ENCODE peak calls at places on chromosomes 1 and 21, in eight cellular contexts. I is GM23338, U is neural progenitor cell, D is fibroblast of lung, Y is dorsolateral prefrontal cortex, F is GM10248, X is psoas muscle, E is foreskin fibroblast. T is an unnamed sample.
A peak's percentile ranks its signal among the peaks of the same experiment; 100 is the strongest.

GRCh38 chr21:19607983-19608668 is 1204.5 kb upstream of the TMPRSS15 start:
- DNase-seq in I (peak; percentile 33), X (no peak), F (no peak), Y (no peak), U (peak; percentile 17), E (no peak), D (no peak), T (peak; percentile 28)

GRCh38 chr1:193270996-193271395 is 84.6 kb upstream of the B3GALT2 start:
- DNase-seq in X (no peak), E (peak; percentile 24), U (no peak), F (no peak), D (peak; percentile 97), I (no peak), Y (no peak), T (peak; percentile 53)

GRCh38 chr1:92951141-92951582 is 10.1 kb downstream of the DIPK1A start:
- DNase-seq in D (peak; percentile 83), Y (no peak), F (no peak), U (no peak), X (no peak), E (peak; percentile 83), I (no peak), T (peak; percentile 62)

GRCh38 chr1:92916899-92917298 is 44.4 kb downstream of the DIPK1A start:
- DNase-seq in U (no peak), X (no peak), D (no peak), Y (no peak), E (peak; percentile 35), I (no peak), F (no peak), T (no peak)

GRCh38 chr1:218330043-218330623 is 15.0 kb upstream of the TGFB2 start:
- DNase-seq in Y (no peak), X (no peak), D (peak; percentile 44), U (peak; percentile 34), F (peak; percentile 48), E (peak; percentile 24), I (peak; percentile 48), T (peak; percentile 74)

GRCh38 chr1:73913025-73913424 is 285.0 kb downstream of the LRRIQ3 start:
- DNase-seq in I (no peak), U (no peak), Y (no peak), D (no peak), F (no peak), X (no peak), E (no peak), T (no peak)

GRCh38 chr1:31396633-31397351 is 16.2 kb upstream of the SERINC2 start:
- DNase-seq in I (peak; percentile 62), Y (no peak), U (peak; percentile 46), E (peak; percentile 98), D (peak; percentile 91), F (no peak), X (no peak), T (peak; percentile 48)

GRCh38 chr1:2786329-2787162 is 14.9 kb downstream of the TTC34 start:
- DNase-seq in Y (peak; percentile 53), E (no peak), X (peak; percentile 60), F (peak; percentile 69), U (peak; percentile 19), I (peak; percentile 78), D (no peak), T (no peak)

GRCh38 chr1:22044690-22045420 is 7.7 kb upstream of the CDC42 start:
- DNase-seq in U (no peak), F (no peak), Y (no peak), X (no peak), I (no peak), D (peak; percentile 83), E (peak; percentile 66), T (peak; percentile 80)

GRCh38 chr1:109192433-109192832 is 21.3 kb upstream of the SARS1 start:
- DNase-seq in E (no peak), F (no peak), U (no peak), Y (no peak), X (no peak), D (peak; percentile 21), I (no peak), T (no peak)

GRCh38 chr1:244757091-244757939 is 78.1 kb upstream of the COX20 start:
- DNase-seq in E (peak; percentile 23), X (no peak), U (no peak), Y (no peak), D (peak; percentile 83), F (no peak), I (no peak), T (peak; percentile 36)

GRCh38 chr1:30756545-30757195 is 904 bp downstream of the LAPTM5 start:
- DNase-seq in D (peak; percentile 96), E (peak; percentile 84), X (peak; percentile 84), Y (no peak), U (no peak), I (no peak), F (no peak), T (peak; percentile 62)

GRCh38 chr1:243217401-243217800 is 37.7 kb downstream of the CEP170 start:
- DNase-seq in X (no peak), F (no peak), I (no peak), E (no peak), D (no peak), U (no peak), Y (no peak), T (no peak)

GRCh38 chr1:75079535-75080290 is 54.5 kb upstream of the LHX8 start:
- DNase-seq in I (no peak), F (no peak), U (no peak), Y (no peak), E (no peak), X (no peak), D (no peak), T (no peak)

GRCh38 chr21:33022489-33022827 is 3.3 kb upstream of the OLIG2 start:
- DNase-seq in E (no peak), I (no peak), X (no peak), Y (no peak), F (peak; percentile 14), D (no peak), U (no peak), T (no peak)

GRCh38 chr21:33024278-33025103 is 1.2 kb upstream of the OLIG2 start:
- DNase-seq in D (no peak), F (peak; percentile 21), E (no peak), Y (no peak), I (peak; percentile 45), X (no peak), U (peak; percentile 36), T (no peak)

GRCh38 chr21:33025106-33025470 is 647 bp upstream of the OLIG2 start:
- DNase-seq in E (no peak), Y (no peak), I (peak; percentile 82), U (peak; percentile 81), D (no peak), X (no peak), F (peak; percentile 14), T (no peak)

GRCh38 chr21:33022828-33023573 is 2.7 kb upstream of the OLIG2 start:
- DNase-seq in D (no peak), I (peak; percentile 55), U (peak; percentile 67), E (no peak), X (no peak), Y (no peak), F (no peak), T (no peak)

DNA sequence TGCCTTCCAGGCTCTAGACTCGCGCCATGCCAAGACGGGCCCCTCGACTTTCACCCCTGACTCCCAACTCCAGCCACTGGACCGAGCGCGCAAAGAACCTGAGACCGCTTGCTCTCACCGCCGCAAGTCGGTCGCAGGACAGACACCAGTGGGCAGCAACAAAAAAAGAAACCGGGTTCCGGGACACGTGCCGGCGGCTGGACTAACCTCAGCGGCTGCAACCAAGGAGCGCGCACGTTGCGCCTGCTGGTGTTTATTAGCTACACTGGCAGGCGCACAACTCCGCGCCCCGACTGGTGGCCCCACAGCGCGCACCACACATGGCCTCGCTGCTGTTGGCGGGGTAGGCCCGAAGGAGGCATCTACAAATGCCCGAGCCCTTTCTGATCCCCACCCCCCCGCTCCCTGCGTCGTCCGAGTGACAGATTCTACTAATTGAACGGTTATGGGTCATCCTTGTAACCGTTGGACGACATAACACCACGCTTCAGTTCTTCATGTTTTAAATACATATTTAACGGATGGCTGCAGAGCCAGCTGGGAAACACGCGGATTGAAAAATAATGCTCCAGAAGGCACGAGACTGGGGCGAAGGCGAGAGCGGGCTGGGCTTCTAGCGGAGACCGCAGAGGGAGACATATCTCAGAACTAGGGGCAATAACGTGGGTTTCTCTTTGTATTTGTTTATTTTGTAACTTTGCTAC is 2.0 kb upstream of the OLIG2 start:
- DNase-seq in Y (no peak), E (no peak), I (peak; percentile 61), D (no peak), F (no peak), X (no peak), U (peak; percentile 75), T (no peak)
- TF ChIP-seq CTCF in Y (no peak), E (no peak), I (no peak), D (no peak), F (no peak), X (no peak), U (peak; percentile 14), T (no peak)

GRCh38 chr1:190119683-190120082 is 358.0 kb downstream of the BRINP3 start:
- DNase-seq in E (no peak), F (no peak), D (no peak), Y (no peak), U (peak; percentile 9), X (no peak), I (peak; percentile 20), T (no peak)
- TF ChIP-seq CTCF in E (no peak), F (no peak), D (no peak), Y (no peak), U (no peak), X (no peak), I (no peak), T (no peak)

GRCh38 chr21:42892931-42893660 is at the start of gene NDUFV3:
- DNase-seq in X (peak; percentile 100), D (peak; percentile 94), I (peak; percentile 99), Y (peak; percentile 100), U (peak; percentile 100), F (peak; percentile 100), E (peak; percentile 98), T (peak; percentile 98)
- TF ChIP-seq CTCF in X (no peak), D (no peak), I (no peak), Y (peak; percentile 10), U (no peak), F (no peak), E (no peak), T (no peak)

GRCh38 chr1:204154525-204155255 is 2.8 kb upstream of the ETNK2 start:
- DNase-seq in U (no peak), I (no peak), F (no peak), X (no peak), Y (no peak), D (no peak), E (no peak), T (no peak)
- TF ChIP-seq CTCF in U (no peak), I (no peak), F (no peak), X (no peak), Y (no peak), D (no peak), E (no peak), T (no peak)

DNA sequence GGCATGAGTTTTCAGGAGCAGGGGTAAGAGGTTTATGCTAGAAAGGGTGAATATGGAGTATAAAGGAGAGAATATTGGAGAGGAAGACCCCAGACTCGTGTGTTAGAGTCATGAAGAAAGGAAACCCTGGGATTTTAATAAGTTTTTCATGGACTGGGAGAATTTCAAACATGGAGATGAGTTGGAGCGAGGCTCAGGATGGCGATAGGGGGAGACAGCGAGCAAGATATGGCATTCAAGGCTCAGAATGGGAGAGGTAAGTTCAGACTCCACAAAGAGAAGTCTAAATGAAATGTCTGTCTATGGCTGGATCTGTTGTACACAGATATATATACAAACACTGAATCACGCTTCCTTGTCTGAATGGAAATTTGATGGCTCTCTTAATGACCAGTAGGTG is 92.5 kb downstream of the LRRC40 start:
- DNase-seq in F (no peak), X (no peak), U (no peak), I (peak; percentile 44), D (no peak), Y (no peak), E (no peak), T (no peak)
- TF ChIP-seq CTCF in F (peak; percentile 8), X (no peak), U (peak; percentile 38), I (peak; percentile 69), D (no peak), Y (no peak), E (no peak), T (peak; percentile 11)

T was measured in fibroblast of pulmonary artery.